ENCODE peak calls at places on chromosomes 7 and 10, in five cellular contexts. B is B cell, P is M059J, Y is H4, D is lower lobe of right lung. S is an unnamed sample.

GRCh38 chr7:77903597-77903996 is 105.0 kb downstream of the PHTF2 start:
- DNase-seq in Y (no peak), D (no peak), P (no peak), B (peak), S (no peak)

GRCh38 chr7:17298102-17298839 is at the start of gene AHR:
- DNase-seq in B (peak), D (peak), Y (peak), P (peak), S (peak)

GRCh38 chr10:33772370-33773331 is 438.2 kb upstream of the NRP1 start:
- DNase-seq in Y (no peak), B (no peak), D (no peak), P (no peak), S (no peak)

GRCh38 chr7:25952277-25953057 is 199.5 kb upstream of the NFE2L3 start:
- DNase-seq in D (no peak), Y (no peak), P (no peak), B (no peak), S (no peak)

GRCh38 chr7:23712368-23713284 is 2.6 kb downstream of the STK31 start:
- DNase-seq in D (no peak), Y (peak), B (peak), P (peak), S (no peak)

GRCh38 chr10:96690755-96691730 is 29.3 kb downstream of the PIK3AP1 start:
- DNase-seq in D (no peak), B (no peak), P (peak), Y (peak), S (no peak)

GRCh38 chr10:72800000-72800740 is 93.4 kb upstream of the OIT3 start:
- DNase-seq in Y (no peak), B (no peak), P (no peak), D (no peak), S (no peak)

GRCh38 chr10:76717141-76717540 is 920.5 kb downstream of the KCNMA1 start:
- DNase-seq in D (no peak), P (peak), B (no peak), Y (peak), S (no peak)

GRCh38 chr10:60944159-60944909 is at the start of gene RHOBTB1:
- DNase-seq in B (peak), P (peak), Y (peak), D (peak), S (peak)

GRCh38 chr10:132062641-132063390 is 2.9 kb upstream of the JAKMIP3 start:
- DNase-seq in B (no peak), D (no peak), P (no peak), Y (no peak), S (no peak)

GRCh38 chr10:32941357-32941756 is 16.7 kb downstream of the ITGB1 start:
- DNase-seq in P (no peak), Y (no peak), D (no peak), B (no peak), S (no peak)

GRCh38 chr7:1210979-1211608 is 21.6 kb upstream of the UNCX start:
- DNase-seq in D (no peak), P (no peak), Y (peak), B (no peak), S (peak)

GRCh38 chr10:111072232-111072631 is 4.6 kb upstream of the ADRA2A start:
- DNase-seq in D (no peak), P (no peak), B (no peak), Y (no peak), S (no peak)

GRCh38 chr7:1505731-1506550 is 1.8 kb upstream of the INTS1 start:
- DNase-seq in D (no peak), B (peak), P (no peak), Y (no peak), S (peak)

GRCh38 chr10:62238880-62239279 is 29.8 kb downstream of the RTKN2 start:
- DNase-seq in B (no peak), D (no peak), P (no peak), Y (no peak), S (no peak)

GRCh38 chr10:126262971-126263370 is 125.3 kb downstream of the ADAM12 start:
- DNase-seq in P (no peak), Y (no peak), B (no peak), D (no peak), S (no peak)

GRCh38 chr7:42511027-42511426 is 274.0 kb upstream of the GLI3 start:
- DNase-seq in D (no peak), Y (no peak), B (no peak), P (peak), S (no peak)

GRCh38 chr10:47402681-47403301 is 18.7 kb upstream of the ZNF488 start:
- DNase-seq in P (peak), D (peak), B (no peak), Y (peak), S (peak)

GRCh38 chr10:43845121-43845520 is 196.4 kb upstream of the ZNF32 start:
- DNase-seq in P (peak), D (no peak), Y (no peak), B (no peak), S (no peak)

GRCh38 chr10:113069595-113069994 is 119.5 kb downstream of the TCF7L2 start:
- DNase-seq in P (no peak), D (no peak), Y (no peak), B (no peak), S (no peak)

GRCh38 chr7:108824840-108825540 is 255.3 kb downstream of the DNAJB9 start:
- DNase-seq in D (no peak), Y (peak), P (peak), B (no peak), S (no peak)

GRCh38 chr7:137903382-137904169 is 56.8 kb upstream of the DGKI start:
- DNase-seq in D (no peak), P (peak), Y (peak), B (peak), S (no peak)

GRCh38 chr7:130446285-130446684 is 5.5 kb upstream of the CEP41 start:
- DNase-seq in Y (no peak), P (no peak), D (no peak), B (no peak), S (no peak)

GRCh38 chr7:130896898-130897514 is 163.0 kb upstream of the KLF14 start:
- DNase-seq in P (peak), B (peak), Y (peak), D (peak), S (peak)

S was measured in kidney.